ENCODE peak calls at places on chromosomes 6 and 20, in four cellular contexts. One of them, this sample, is unnamed.

GRCh38 chr6:69164564-69165252 is 529.6 kb downstream of the ADGRB3 start:
- DNase-seq in GM12878: no peak
- DNase-seq in K562: no peak
- DNase-seq in HepG2: no peak
- DNase-seq in this sample: no peak

GRCh38 chr20:58889334-58890072 is 37.0 kb downstream of the GNAS start:
- DNase-seq in GM12878: no peak
- DNase-seq in K562: no peak
- DNase-seq in HepG2: no peak
- DNase-seq in this sample: no peak

GRCh38 chr6:30169658-30170614 is 6.6 kb downstream of the TRIM15 start:
- DNase-seq in GM12878: peak
- DNase-seq in K562: peak
- DNase-seq in HepG2: peak
- DNase-seq in this sample: no peak

GRCh38 chr6:6178795-6179194 is 141.7 kb downstream of the F13A1 start:
- DNase-seq in GM12878: no peak
- DNase-seq in K562: no peak
- DNase-seq in HepG2: no peak
- DNase-seq in this sample: no peak

GRCh38 chr20:1313236-1313964 is 15.5 kb downstream of the SDCBP2 start:
- DNase-seq in GM12878: no peak
- DNase-seq in K562: peak
- DNase-seq in HepG2: peak
- DNase-seq in this sample: peak

GRCh38 chr20:8242066-8242465 is 110.0 kb downstream of the PLCB1 start:
- DNase-seq in GM12878: no peak
- DNase-seq in K562: no peak
- DNase-seq in HepG2: no peak
- DNase-seq in this sample: no peak

GRCh38 chr6:50180646-50181045 is 130.9 kb upstream of the DEFB112 start:
- DNase-seq in GM12878: no peak
- DNase-seq in K562: no peak
- DNase-seq in HepG2: no peak
- DNase-seq in this sample: no peak

GRCh38 chr6:111474106-111474505 is 8.9 kb downstream of the REV3L start:
- DNase-seq in GM12878: no peak
- DNase-seq in K562: no peak
- DNase-seq in HepG2: no peak
- DNase-seq in this sample: no peak

GRCh38 chr6:29850011-29850553 is 22.5 kb downstream of the HLA-G start:
- DNase-seq in GM12878: no peak
- DNase-seq in K562: peak
- DNase-seq in HepG2: no peak
- DNase-seq in this sample: peak

GRCh38 chr20:15100506-15101160 is 763.2 kb upstream of the FLRT3 start:
- DNase-seq in GM12878: no peak
- DNase-seq in K562: no peak
- DNase-seq in HepG2: no peak
- DNase-seq in this sample: no peak

GRCh38 chr6:20202070-20202658 is 10.1 kb downstream of the MBOAT1 start:
- DNase-seq in GM12878: peak
- DNase-seq in K562: no peak
- DNase-seq in HepG2: peak
- DNase-seq in this sample: no peak

GRCh38 chr20:45322952-45323383 is 14.9 kb upstream of the MATN4 start:
- DNase-seq in GM12878: no peak
- DNase-seq in K562: no peak
- DNase-seq in HepG2: peak
- DNase-seq in this sample: no peak

GRCh38 chr6:21455071-21455470 is 138.5 kb upstream of the SOX4 start:
- DNase-seq in GM12878: no peak
- DNase-seq in K562: no peak
- DNase-seq in HepG2: no peak
- DNase-seq in this sample: no peak

GRCh38 chr6:13470240-13471140 is 16.9 kb downstream of the GFOD1 start:
- DNase-seq in GM12878: no peak
- DNase-seq in K562: no peak
- DNase-seq in HepG2: no peak
- DNase-seq in this sample: no peak

GRCh38 chr20:13105864-13106457 is 97.2 kb downstream of the SPTLC3 start:
- DNase-seq in GM12878: no peak
- DNase-seq in K562: peak
- DNase-seq in HepG2: peak
- DNase-seq in this sample: no peak

GRCh38 chr20:37336369-37337207 is 9.4 kb upstream of the SRC start:
- DNase-seq in GM12878: peak
- DNase-seq in K562: peak
- DNase-seq in HepG2: no peak
- DNase-seq in this sample: peak

GRCh38 chr20:856361-856775 is 22.9 kb downstream of the FAM110A start:
- DNase-seq in GM12878: no peak
- DNase-seq in K562: no peak
- DNase-seq in HepG2: no peak
- DNase-seq in this sample: no peak

GRCh38 chr6:84762941-84763396 is 1.4 kb downstream of the TBX18 start:
- DNase-seq in GM12878: no peak
- DNase-seq in K562: peak
- DNase-seq in HepG2: no peak
- DNase-seq in this sample: peak

GRCh38 chr20:53679597-53680309 is 86.1 kb upstream of the ZNF217 start:
- DNase-seq in GM12878: no peak
- DNase-seq in K562: no peak
- DNase-seq in HepG2: peak
- DNase-seq in this sample: no peak

GRCh38 chr6:105794870-105795269 is 291.3 kb upstream of the PRDM1 start:
- DNase-seq in GM12878: no peak
- DNase-seq in K562: no peak
- DNase-seq in HepG2: no peak
- DNase-seq in this sample: no peak
- TF ChIP-seq CREM in GM12878: no peak
- TF ChIP-seq CREM in K562: no peak
- TF ChIP-seq CREM in HepG2: no peak
- TF ChIP-seq CREM in this sample: no peak

GRCh38 chr6:125193208-125193607 is 39.6 kb downstream of the TPD52L1 start:
- DNase-seq in GM12878: no peak
- DNase-seq in K562: no peak
- DNase-seq in HepG2: no peak
- DNase-seq in this sample: no peak
- TF ChIP-seq CREM in GM12878: no peak
- TF ChIP-seq CREM in K562: no peak
- TF ChIP-seq CREM in HepG2: no peak
- TF ChIP-seq CREM in this sample: no peak

GRCh38 chr6:104928141-104928540 is 28.8 kb upstream of the LIN28B start:
- DNase-seq in GM12878: no peak
- DNase-seq in K562: no peak
- DNase-seq in HepG2: no peak
- DNase-seq in this sample: no peak
- TF ChIP-seq CREM in GM12878: no peak
- TF ChIP-seq CREM in K562: no peak
- TF ChIP-seq CREM in HepG2: no peak
- TF ChIP-seq CREM in this sample: no peak

GRCh38 chr20:38658879-38659612 is 57.4 kb downstream of the ARHGAP40 start:
- DNase-seq in GM12878: no peak
- DNase-seq in K562: peak
- DNase-seq in HepG2: peak
- DNase-seq in this sample: peak
- TF ChIP-seq CREM in GM12878: no peak
- TF ChIP-seq CREM in K562: no peak
- TF ChIP-seq CREM in HepG2: no peak
- TF ChIP-seq CREM in this sample: no peak

This sample was measured in WTC11.